ENCODE peak calls at places on chromosome 14, in eight cellular contexts. S, U, Q, C, N, M, L and V are unnamed samples.

GRCh38 chr14:77707355-77707723 is 484 bp downstream of the ALKBH1 start:
- DNase-seq in S (peak), U (peak), Q (no peak), C (peak), N (peak), M (peak), L (no peak), V (no peak)

GRCh38 chr14:41549821-41550597 is 56.7 kb upstream of the LRFN5 start:
- DNase-seq in S (peak), U (no peak), Q (no peak), C (no peak), N (no peak), M (no peak), L (peak), V (no peak)

GRCh38 chr14:57748279-57748678 is 117.6 kb downstream of the SLC35F4 start:
- DNase-seq in S (no peak), U (no peak), Q (no peak), C (no peak), N (no peak), M (no peak), L (no peak), V (no peak)

GRCh38 chr14:77314539-77314938 is 6.1 kb downstream of the POMT2 start:
- DNase-seq in S (no peak), U (no peak), Q (no peak), C (no peak), N (no peak), M (no peak), L (no peak), V (no peak)

GRCh38 chr14:96129128-96129736 is 75.4 kb upstream of the BDKRB2 start:
- DNase-seq in S (no peak), U (no peak), Q (no peak), C (no peak), N (no peak), M (no peak), L (no peak), V (no peak)

GRCh38 chr14:72736791-72737559 is 156.9 kb downstream of the DPF3 start:
- DNase-seq in S (no peak), U (no peak), Q (no peak), C (no peak), N (no peak), M (no peak), L (no peak), V (no peak)

GRCh38 chr14:22607291-22607690 is 9.2 kb downstream of the ABHD4 start:
- DNase-seq in S (no peak), U (no peak), Q (no peak), C (no peak), N (no peak), M (no peak), L (no peak), V (no peak)

GRCh38 chr14:50311337-50311973 is 574 bp downstream of the L2HGDH start:
- DNase-seq in S (peak), U (no peak), Q (no peak), C (no peak), N (no peak), M (no peak), L (no peak), V (no peak)

GRCh38 chr14:23114669-23115491 is 4.2 kb downstream of the CEBPE start:
- DNase-seq in S (peak), U (no peak), Q (peak), C (no peak), N (peak), M (no peak), L (no peak), V (peak)

GRCh38 chr14:67436006-67436866 is 24.3 kb upstream of the PLEK2 start:
- DNase-seq in S (no peak), U (no peak), Q (no peak), C (no peak), N (no peak), M (no peak), L (no peak), V (no peak)

GRCh38 chr14:65208548-65208947 is 106.2 kb upstream of the MAX start:
- DNase-seq in S (no peak), U (no peak), Q (no peak), C (no peak), N (no peak), M (no peak), L (no peak), V (no peak)

GRCh38 chr14:59920378-59920683 is 387 bp downstream of the LRRC9 start:
- DNase-seq in S (no peak), U (no peak), Q (no peak), C (no peak), N (no peak), M (no peak), L (no peak), V (no peak)

GRCh38 chr14:43119672-43120071 is 1387.4 kb downstream of the FSCB start:
- DNase-seq in S (no peak), U (no peak), Q (no peak), C (no peak), N (no peak), M (no peak), L (no peak), V (no peak)

GRCh38 chr14:81323621-81324400 is 76.3 kb downstream of the STON2 start:
- DNase-seq in S (no peak), U (no peak), Q (peak), C (peak), N (peak), M (no peak), L (peak), V (peak)
- H3K4me3 ChIP-seq in S (no peak), U (no peak), Q (peak), C (peak), N (peak), M (no peak), L (peak), V (peak)

GRCh38 chr14:68849416-68849815 is 56.5 kb upstream of the ZFP36L1 start:
- DNase-seq in S (no peak), U (no peak), Q (no peak), C (no peak), N (no peak), M (no peak), L (no peak), V (no peak)
- TF ChIP-seq CTCF in S (no peak), U (no peak), Q (no peak), C (no peak), N (no peak), M (no peak), L (no peak), V (no peak)

GRCh38 chr14:105088812-105089745 is 23.8 kb upstream of the GPR132 start:
- DNase-seq in S (no peak), U (no peak), Q (no peak), C (no peak), N (peak), M (no peak), L (no peak), V (no peak)

GRCh38 chr14:105087308-105087962 is 22.2 kb upstream of the GPR132 start:
- DNase-seq in S (peak), U (no peak), Q (no peak), C (peak), N (peak), M (no peak), L (peak), V (no peak)

GRCh38 chr14:105089746-105090492 is 24.7 kb upstream of the GPR132 start:
- DNase-seq in S (no peak), U (no peak), Q (no peak), C (no peak), N (peak), M (no peak), L (no peak), V (no peak)

GRCh38 chr14:105086833-105087307 is 21.6 kb upstream of the GPR132 start:
- DNase-seq in S (peak), U (peak), Q (peak), C (peak), N (peak), M (no peak), L (peak), V (no peak)

GRCh38 chr14:105087963-105088811 is 23.0 kb upstream of the GPR132 start:
- DNase-seq in S (peak), U (no peak), Q (no peak), C (no peak), N (peak), M (no peak), L (peak), V (no peak)
- H3K4me3 ChIP-seq in S (peak), U (peak), Q (peak), C (peak), N (peak), M (no peak), L (no peak), V (peak)

DNA sequence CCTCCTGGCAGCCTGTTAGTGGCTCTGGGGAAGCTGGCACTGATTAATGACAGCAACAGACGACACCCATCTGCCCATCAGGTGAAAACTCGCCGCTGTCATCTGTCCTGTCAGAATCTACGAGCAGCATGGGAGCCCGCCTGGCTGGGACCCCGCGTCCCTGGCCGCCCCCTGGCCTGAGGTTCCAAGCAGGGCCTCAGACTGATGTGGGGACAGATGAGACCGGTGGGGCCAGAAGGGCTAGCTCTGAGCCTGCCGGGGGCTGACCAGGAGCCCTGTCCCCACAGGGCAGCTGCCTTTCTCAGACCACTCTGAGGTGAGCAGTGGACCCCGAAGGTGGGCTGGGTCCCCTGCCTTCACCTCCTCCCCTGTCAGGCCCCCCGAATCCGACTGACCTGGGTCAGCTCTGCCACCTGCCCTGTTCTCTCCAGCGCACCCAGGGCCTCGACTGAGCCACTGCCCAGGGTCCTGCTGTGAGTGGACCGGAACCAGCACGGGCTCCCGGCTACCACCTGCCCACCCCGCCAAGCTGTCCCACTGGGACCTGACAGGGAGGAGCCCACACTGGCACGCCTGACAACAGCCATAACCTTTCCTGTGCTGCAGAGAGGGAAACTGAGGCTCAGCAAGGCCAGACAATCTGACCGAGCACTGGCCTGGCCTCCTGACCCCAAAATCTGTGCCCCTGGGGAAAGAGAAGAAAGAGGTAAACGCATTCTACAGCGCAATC is 29.6 kb upstream of the TMEM179 start:
- DNase-seq in S (no peak), U (no peak), Q (no peak), C (no peak), N (no peak), M (no peak), L (no peak), V (no peak)
- TF ChIP-seq CTCF in S (no peak), U (no peak), Q (no peak), C (no peak), N (no peak), M (no peak), L (no peak), V (no peak)

DNA sequence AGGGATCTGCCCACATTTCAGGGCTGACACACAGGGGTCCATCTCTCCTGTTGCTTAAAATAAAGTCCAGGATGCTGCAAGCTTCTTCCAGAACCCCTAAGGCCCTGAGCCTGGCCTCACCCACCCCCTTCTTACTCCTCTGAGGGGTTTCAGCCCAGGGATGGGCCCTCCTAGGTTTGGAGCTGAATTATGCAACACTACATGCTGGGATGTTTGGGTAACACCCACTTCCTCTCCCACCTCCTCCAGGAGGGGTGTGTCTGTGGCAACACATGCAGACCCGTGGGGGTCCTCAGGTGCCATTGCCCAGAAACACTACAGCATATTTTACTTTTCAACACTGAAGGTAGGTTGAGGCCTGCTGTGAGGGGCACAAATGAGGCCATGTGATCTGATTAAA is 5.4 kb downstream of the FBLN5 start:
- DNase-seq in S (no peak), U (no peak), Q (no peak), C (no peak), N (no peak), M (no peak), L (no peak), V (no peak)
- H3K4me3 ChIP-seq in S (no peak), U (no peak), Q (no peak), C (no peak), N (no peak), M (no peak), L (no peak), V (no peak)

DNA sequence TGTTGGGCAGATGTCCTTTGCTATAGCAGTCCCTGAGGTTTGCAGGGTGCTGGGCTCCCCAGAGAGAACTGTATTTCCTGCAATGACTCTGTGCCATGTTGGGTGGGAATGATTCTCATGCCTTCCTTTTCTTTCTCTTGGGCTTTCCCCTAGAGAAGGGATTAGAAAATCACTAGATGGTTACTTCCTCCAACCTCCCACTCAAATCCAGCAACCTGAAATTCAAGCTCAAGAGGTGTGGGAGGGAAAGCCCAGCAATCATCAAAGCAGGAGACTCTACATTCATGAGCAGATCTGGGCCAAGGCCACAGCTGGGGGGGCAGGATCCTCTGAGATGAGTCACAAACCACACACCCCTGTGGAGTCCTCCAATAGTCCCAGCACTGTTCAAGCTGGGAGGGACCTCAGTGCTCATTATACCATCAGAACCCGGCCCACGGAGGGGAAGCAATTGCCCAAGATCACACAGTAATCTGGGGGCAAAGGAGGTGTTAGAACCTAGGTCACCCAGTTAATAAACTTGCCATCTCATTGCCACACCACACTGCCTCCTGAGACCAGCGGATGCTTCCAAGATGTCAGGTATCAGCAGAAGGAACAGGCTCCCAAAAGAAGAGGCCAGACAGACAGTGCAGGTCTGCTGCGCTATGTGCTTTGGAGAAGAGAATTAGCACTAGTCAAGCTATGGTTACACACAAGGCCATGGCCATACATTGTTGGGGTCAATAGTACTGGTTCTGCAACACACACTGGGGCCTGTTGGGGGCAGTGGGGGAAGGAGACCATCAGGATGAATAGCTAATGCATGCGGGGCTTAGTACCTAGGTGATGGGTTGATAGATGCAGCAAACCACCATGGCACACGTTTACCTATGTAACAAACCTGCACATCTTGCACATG is 65.7 kb downstream of the TTC9 start:
- DNase-seq in S (peak), U (peak), Q (peak), C (no peak), N (peak), M (no peak), L (no peak), V (no peak)
- TF ChIP-seq CTCF in S (no peak), U (no peak), Q (no peak), C (no peak), N (no peak), M (no peak), L (no peak), V (no peak)

GRCh38 chr14:91511014-91511466 is 930 bp upstream of the PPP4R3A start:
- DNase-seq in S (no peak), U (no peak), Q (peak), C (no peak), N (peak), M (no peak), L (no peak), V (no peak)
- H3K4me3 ChIP-seq in S (peak), U (peak), Q (peak), C (peak), N (peak), M (peak), L (peak), V (peak)

GRCh38 chr14:75150150-75150549 is 23.3 kb upstream of the NEK9 start:
- DNase-seq in S (peak), U (no peak), Q (no peak), C (no peak), N (peak), M (no peak), L (no peak), V (no peak)

GRCh38 chr14:75143761-75144527 is 17.1 kb upstream of the NEK9 start:
- DNase-seq in S (no peak), U (no peak), Q (no peak), C (no peak), N (no peak), M (no peak), L (no peak), V (no peak)

GRCh38 chr14:75142494-75142893 is 15.6 kb upstream of the NEK9 start:
- DNase-seq in S (no peak), U (no peak), Q (no peak), C (no peak), N (no peak), M (no peak), L (no peak), V (no peak)

GRCh38 chr14:75144944-75145343 is 18.1 kb upstream of the NEK9 start:
- DNase-seq in S (peak), U (no peak), Q (no peak), C (no peak), N (no peak), M (no peak), L (no peak), V (no peak)

DNA sequence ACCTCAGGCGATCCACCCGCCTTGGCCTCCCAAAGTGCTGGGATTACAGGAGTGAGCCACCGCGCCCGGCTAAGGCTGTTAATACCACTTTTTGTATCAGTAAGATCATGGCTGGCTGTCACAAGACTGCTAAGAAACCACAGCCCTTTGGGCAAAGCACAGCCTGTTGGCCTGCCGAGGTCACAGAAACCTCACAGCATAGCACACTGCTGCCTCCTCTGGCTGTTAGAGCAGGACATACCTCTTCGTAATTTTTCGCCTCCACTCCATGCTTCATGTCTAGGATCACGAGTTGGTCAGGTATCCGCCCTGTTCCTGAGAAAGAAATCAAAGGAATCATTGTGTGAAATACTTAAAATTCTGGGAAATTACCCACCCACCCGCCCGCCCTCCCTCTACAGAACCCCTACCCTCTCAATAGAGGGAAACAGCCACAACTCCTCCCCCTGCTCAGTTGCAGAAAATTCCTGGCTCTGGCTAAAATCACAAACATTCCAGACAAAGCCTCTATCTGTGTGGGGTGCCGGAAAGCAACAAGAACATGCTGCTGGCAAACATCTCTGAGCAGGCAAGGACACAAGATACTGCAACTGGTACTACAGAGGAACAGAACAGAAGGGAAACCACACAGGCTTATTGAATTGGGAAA is 20.7 kb upstream of the NEK9 start:
- DNase-seq in S (peak), U (no peak), Q (no peak), C (peak), N (peak), M (no peak), L (peak), V (peak)
- TF ChIP-seq CTCF in S (peak), U (no peak), Q (no peak), C (no peak), N (no peak), M (no peak), L (peak), V (peak)

GRCh38 chr14:37198273-37198598 is 499 bp downstream of the MIPOL1 start:
- DNase-seq in S (no peak), U (no peak), Q (no peak), C (no peak), N (no peak), M (no peak), L (no peak), V (no peak)
- H3K4me3 ChIP-seq in S (peak), U (no peak), Q (peak), C (peak), N (peak), M (peak), L (peak), V (peak)